ENCODE peak calls at places on chromosomes 2 and 18, in nine cellular contexts. E is cardiac muscle cell; C is fibroblast of lung; Z is heart left ventricle; A is Karpas-422; K is endodermal cell; Y is right atrium auricular region; N is PC-3; D is CD4-positive, CD25-positive, alpha-beta regulatory T cell. H is an unnamed sample. For H3K4me1, the result is how much of the 10 kb centered on the place peaks cover.

GRCh38 chr2:74915743-74916142 is 42.7 kb upstream of the POLE4 start:
- DNase-seq in Z (no peak), C (peak), E (no peak), N (peak), D (no peak), K (no peak), Y (no peak), A (no peak), H (no peak)

GRCh38 chr2:224217962-224218347 is 178.9 kb upstream of the SERPINE2 start:
- DNase-seq in N (no peak), Y (peak), K (no peak), E (no peak), C (peak), A (no peak), Z (peak), D (no peak), H (peak)

GRCh38 chr18:46622999-46623398 is 34.0 kb downstream of the LOXHD1 start:
- DNase-seq in D (no peak), Y (no peak), E (no peak), A (peak), N (peak), K (no peak), Z (no peak), C (peak), H (no peak)

GRCh38 chr18:42137671-42138375 is 182.8 kb downstream of the PIK3C3 start:
- DNase-seq in A (no peak), Z (no peak), N (no peak), K (no peak), D (no peak), C (no peak), E (no peak), Y (no peak), H (no peak)

GRCh38 chr2:138369856-138370255 is 131.7 kb upstream of the SPOPL start:
- DNase-seq in C (no peak), K (no peak), Z (no peak), D (no peak), A (no peak), E (no peak), N (peak), Y (no peak), H (no peak)

GRCh38 chr2:203534486-203535077 is 519 bp downstream of the RAPH1 start:
- DNase-seq in Z (peak), Y (no peak), K (no peak), D (peak), E (peak), N (peak), A (no peak), C (peak), H (no peak)

GRCh38 chr2:175853110-175853509 is 149.0 kb downstream of the LNPK start:
- DNase-seq in K (no peak), Y (no peak), N (no peak), C (peak), D (no peak), E (no peak), A (no peak), Z (no peak), H (no peak)

GRCh38 chr2:202944403-202944802 is 32.3 kb downstream of the CARF start:
- DNase-seq in C (peak), Z (no peak), E (no peak), N (peak), D (no peak), Y (no peak), K (no peak), A (no peak), H (no peak)

GRCh38 chr2:28454016-28454930 is 41.6 kb upstream of the PLB1 start:
- DNase-seq in Z (no peak), N (peak), C (peak), E (no peak), K (no peak), Y (no peak), A (no peak), D (no peak), H (no peak)

GRCh38 chr2:156340818-156341481 is 8.4 kb upstream of the NR4A2 start:
- DNase-seq in C (no peak), N (no peak), A (peak), Z (no peak), Y (no peak), K (peak), E (peak), D (no peak), H (no peak)

GRCh38 chr2:151523825-151524224 is 114.1 kb downstream of the RIF1 start:
- DNase-seq in C (peak), D (no peak), A (no peak), N (peak), E (no peak), Z (no peak), Y (no peak), K (no peak), H (no peak)

GRCh38 chr2:32946314-32947075 is at the start of gene LTBP1:
- DNase-seq in A (peak), C (peak), N (peak), E (peak), D (peak), K (peak), Z (peak), Y (peak), H (peak)

GRCh38 chr18:47283476-47283875 is 32.0 kb upstream of the SKOR2 start:
- DNase-seq in N (peak), Y (no peak), C (peak), E (peak), D (no peak), A (peak), Z (no peak), K (peak), H (no peak)

GRCh38 chr2:216011320-216011849 is 2.0 kb downstream of the MREG start:
- DNase-seq in C (no peak), E (no peak), Z (no peak), Y (no peak), A (no peak), K (no peak), D (no peak), N (no peak), H (no peak)
- H3K4me1 ChIP-seq in C (under half), E (under half), Z (under half), Y (under half), A (under half), K (under half), D (under half), N (under half), H (under half)

DNA sequence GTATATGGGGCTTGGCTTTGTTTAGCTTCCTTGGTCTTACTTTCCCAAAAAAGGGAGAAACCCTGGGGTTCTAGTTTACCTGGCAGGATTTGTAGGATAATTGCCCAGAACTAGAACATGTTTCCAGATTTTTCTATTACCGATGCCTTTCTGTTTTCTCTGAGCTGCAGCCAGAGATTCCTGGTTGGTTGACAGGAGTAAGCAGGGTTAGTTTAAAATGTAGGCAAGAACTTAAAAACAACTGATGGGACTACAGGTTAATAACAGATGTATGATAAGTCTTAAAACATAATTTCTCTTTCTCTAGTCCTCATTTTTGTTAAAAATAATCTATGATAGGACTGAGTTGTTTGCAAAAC is 38.9 kb upstream of the GMCL1 start:
- DNase-seq in Z (no peak), K (no peak), A (no peak), D (no peak), C (no peak), Y (no peak), E (no peak), N (no peak), H (no peak)
- H3K4me1 ChIP-seq in Z (under half), K (under half), A (under half), D (under half), C (under half), Y (under half), E (under half), N (under half), H (under half)

GRCh38 chr2:45984366-45984765 is 312.8 kb upstream of the EPAS1 start:
- DNase-seq in E (no peak), A (no peak), C (no peak), D (no peak), K (peak), Y (peak), Z (no peak), N (no peak), H (peak)
- H3K4me1 ChIP-seq in E (under half), A (under half), C (under half), D (under half), K (under half), Y (under half), Z (under half), N (under half), H (under half)

DNA sequence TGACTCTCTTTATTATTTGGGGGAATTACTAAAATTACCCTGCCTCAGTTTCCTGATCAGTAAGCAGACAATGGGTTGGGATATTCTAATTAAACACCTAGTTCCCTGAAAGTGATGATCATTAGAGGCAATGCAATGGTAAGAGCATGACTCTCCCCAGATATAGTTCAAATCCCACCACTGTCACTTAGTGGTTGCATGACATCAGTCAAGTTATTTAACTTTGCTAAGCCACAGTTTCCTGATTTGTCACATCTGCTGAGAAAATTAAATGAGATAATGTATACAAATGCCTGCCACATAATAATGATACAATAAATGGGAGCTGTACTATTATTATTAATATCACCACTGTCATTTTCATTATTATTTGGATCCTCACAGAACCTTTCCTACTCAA is 29.9 kb downstream of the ZEB2 start:
- DNase-seq in C (no peak), K (no peak), A (no peak), N (no peak), D (no peak), Z (no peak), Y (no peak), E (no peak), H (no peak)
- H3K4me1 ChIP-seq in C (under half), K (under half), A (under half), N (under half), D (under half), Z (half or more), Y (under half), E (under half), H (under half)

GRCh38 chr2:6916224-6916623 is 988 bp upstream of the RNF144A start:
- DNase-seq in A (no peak), D (no peak), C (no peak), E (no peak), N (no peak), K (no peak), Z (no peak), Y (no peak), H (no peak)

GRCh38 chr2:6913415-6914157 is 3.6 kb upstream of the RNF144A start:
- DNase-seq in N (peak), A (no peak), E (no peak), K (no peak), Z (no peak), D (peak), Y (no peak), C (no peak), H (no peak)

GRCh38 chr2:6916736-6917070 is 509 bp upstream of the RNF144A start:
- DNase-seq in A (no peak), Y (no peak), C (no peak), K (no peak), N (no peak), Z (no peak), D (no peak), E (no peak), H (no peak)

GRCh38 chr2:6914829-6915228 is 2.4 kb upstream of the RNF144A start:
- DNase-seq in A (no peak), N (peak), K (no peak), D (no peak), E (no peak), Y (no peak), Z (no peak), C (peak), H (peak)

GRCh38 chr2:6915399-6915798 is 1.8 kb upstream of the RNF144A start:
- DNase-seq in N (no peak), K (no peak), E (no peak), Z (no peak), C (no peak), A (no peak), Y (no peak), D (no peak), H (no peak)
- H3K4me1 ChIP-seq in N (under half), K (under half), E (under half), Z (under half), C (under half), A (under half), Y (under half), D (under half), H (under half)

DNA sequence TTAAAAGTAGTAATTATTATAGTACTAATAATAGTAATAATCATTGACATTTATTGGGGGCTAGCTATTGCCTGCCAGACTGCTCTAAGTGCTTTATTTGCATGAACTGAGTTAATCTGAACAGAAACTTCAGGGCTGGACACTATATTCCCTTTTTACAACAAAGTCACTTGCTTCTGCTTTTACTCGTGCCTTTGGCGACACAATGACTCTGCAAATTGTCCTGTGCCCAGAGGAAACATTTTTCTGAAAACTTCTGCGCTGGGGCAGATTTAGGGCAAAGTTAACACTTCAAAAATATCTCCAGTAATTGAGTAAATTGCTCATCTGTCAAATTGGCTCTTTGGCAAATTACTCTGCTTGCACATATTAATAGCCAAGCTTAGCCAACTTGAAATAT is 36.5 kb downstream of the BMP10 start:
- DNase-seq in A (peak), D (no peak), C (no peak), Y (no peak), N (no peak), Z (no peak), K (no peak), E (no peak), H (no peak)
- H3K4me1 ChIP-seq in A (half or more), D (under half), C (under half), Y (under half), N (under half), Z (under half), K (under half), E (under half), H (under half)

H was measured in adrenal gland.